ENCODE peak calls at places on chromosomes 12 and 14, in eight cellular contexts. C is naive thymus-derived CD4-positive, alpha-beta T cell; T is adrenal gland; Q is neural progenitor cell; W is mucosa of descending colon; R is upper lobe of right lung; Y is CD4-positive, alpha-beta memory T cell; A is uterus. O is an unnamed sample. For H3K9me3, the result is how much of the 10 kb centered on the place peaks cover.

GRCh38 chr14:70451874-70452273 is at the start of gene ADAM21:
- DNase-seq in C (no peak), T (no peak), Q (no peak), W (no peak), R (no peak), Y (no peak), A (no peak), O (no peak)

GRCh38 chr14:89186850-89187376 is 230.1 kb downstream of the FOXN3 start:
- DNase-seq in C (no peak), T (peak), Q (no peak), W (no peak), R (no peak), Y (no peak), A (no peak), O (peak)

GRCh38 chr14:71416392-71416791 is 509.1 kb downstream of the PCNX1 start:
- DNase-seq in C (no peak), T (no peak), Q (no peak), W (no peak), R (no peak), Y (no peak), A (no peak), O (no peak)

GRCh38 chr12:77231548-77231947 is 166.2 kb upstream of the E2F7 start:
- DNase-seq in C (no peak), T (peak), Q (no peak), W (peak), R (peak), Y (no peak), A (peak), O (peak)

GRCh38 chr14:92939699-92940098 is 16.7 kb downstream of the CHGA start:
- DNase-seq in C (no peak), T (no peak), Q (no peak), W (no peak), R (no peak), Y (no peak), A (no peak), O (no peak)

GRCh38 chr14:73238262-73238852 is 1.1 kb downstream of the PAPLN start:
- DNase-seq in C (no peak), T (no peak), Q (peak), W (peak), R (no peak), Y (no peak), A (no peak), O (no peak)

GRCh38 chr12:63362801-63363200 is 211.8 kb upstream of the AVPR1A start:
- DNase-seq in C (no peak), T (no peak), Q (no peak), W (no peak), R (no peak), Y (no peak), A (no peak), O (no peak)

GRCh38 chr12:114760151-114760877 is 76.3 kb upstream of the TBX3 start:
- DNase-seq in C (no peak), T (no peak), Q (no peak), W (no peak), R (no peak), Y (no peak), A (no peak), O (no peak)

GRCh38 chr12:42039146-42039545 is 105.5 kb downstream of the GXYLT1 start:
- DNase-seq in C (no peak), T (peak), Q (no peak), W (no peak), R (no peak), Y (no peak), A (no peak), O (no peak)

GRCh38 chr14:88422919-88423318 is 37.5 kb downstream of the SPATA7 start:
- DNase-seq in C (no peak), T (no peak), Q (no peak), W (no peak), R (no peak), Y (no peak), A (no peak), O (no peak)

GRCh38 chr14:96304956-96305355 is 48.9 kb downstream of the BDKRB1 start:
- DNase-seq in C (no peak), T (no peak), Q (peak), W (no peak), R (no peak), Y (no peak), A (no peak), O (no peak)

GRCh38 chr14:96309907-96310330 is 53.2 kb downstream of the ATG2B start:
- DNase-seq in C (no peak), T (no peak), Q (no peak), W (no peak), R (no peak), Y (no peak), A (no peak), O (no peak)

GRCh38 chr14:96303981-96304380 is 48.0 kb downstream of the BDKRB1 start:
- DNase-seq in C (no peak), T (no peak), Q (no peak), W (no peak), R (no peak), Y (no peak), A (no peak), O (no peak)

GRCh38 chr14:96309128-96309906 is 53.3 kb downstream of the BDKRB1 start:
- DNase-seq in C (no peak), T (no peak), Q (no peak), W (no peak), R (no peak), Y (no peak), A (no peak), O (no peak)

GRCh38 chr14:96307434-96307833 is 51.4 kb downstream of the BDKRB1 start:
- DNase-seq in C (no peak), T (no peak), Q (no peak), W (no peak), R (no peak), Y (no peak), A (no peak), O (no peak)
- H3K9me3 ChIP-seq in C (under half), T (under half), Q (under half), W (under half), R (under half), Y (under half), A (under half), O (under half)

DNA sequence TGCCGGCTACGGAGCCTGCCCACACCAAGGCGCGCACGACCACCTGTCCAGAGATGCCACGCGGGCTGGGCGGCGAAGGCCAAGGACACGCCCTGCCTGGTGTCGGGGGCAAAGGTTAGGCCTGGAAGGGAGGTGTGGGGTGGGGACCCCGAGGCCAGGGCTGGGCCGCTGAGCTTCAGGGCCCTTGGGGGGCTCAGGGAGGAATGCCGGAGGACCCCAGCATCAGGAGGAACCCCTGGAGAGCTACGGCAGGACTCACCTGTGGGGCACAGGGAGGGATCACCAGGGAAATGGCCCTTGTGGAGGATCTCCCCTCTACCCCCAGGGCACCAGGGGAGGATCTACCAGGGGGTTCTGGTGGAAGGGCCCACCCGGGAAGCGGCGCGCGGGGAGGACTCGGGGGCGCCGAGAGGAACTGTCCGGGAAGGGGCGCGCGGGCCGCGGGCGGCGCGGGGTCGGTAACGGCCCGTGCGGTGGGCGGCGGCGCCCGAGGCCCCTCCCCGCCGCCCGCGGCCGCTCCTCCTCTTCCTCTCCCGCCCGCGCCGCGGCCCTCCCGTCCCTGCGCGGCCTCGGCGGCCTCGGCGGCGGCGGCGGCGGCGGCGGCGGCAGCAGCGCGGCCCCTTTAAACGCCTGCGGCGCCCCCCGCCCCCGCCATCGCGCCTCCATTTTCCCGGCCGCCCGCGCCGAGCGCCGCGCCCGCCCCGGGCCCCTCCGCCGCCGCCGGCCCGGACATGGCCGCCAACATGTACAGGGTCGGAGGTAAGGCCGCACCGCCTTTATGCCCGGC is at the start of gene MTA1:
- DNase-seq in C (peak), T (no peak), Q (peak), W (peak), R (peak), Y (peak), A (no peak), O (no peak)
- H3K4me3 ChIP-seq in C (peak), T (peak), Q (peak), W (peak), R (peak), Y (peak), A (peak), O (peak)

GRCh38 chr14:94615823-94616570 is 3.8 kb downstream of the SERPINA3 start:
- DNase-seq in C (no peak), T (no peak), Q (no peak), W (no peak), R (no peak), Y (no peak), A (no peak), O (no peak)

GRCh38 chr14:94615254-94615653 is 3.1 kb downstream of the SERPINA3 start:
- DNase-seq in C (no peak), T (no peak), Q (no peak), W (no peak), R (no peak), Y (no peak), A (no peak), O (no peak)

GRCh38 chr14:94619297-94619696 is 7.1 kb downstream of the SERPINA3 start:
- DNase-seq in C (no peak), T (no peak), Q (no peak), W (no peak), R (no peak), Y (no peak), A (no peak), O (no peak)

GRCh38 chr14:94617988-94618822 is 6.0 kb downstream of the SERPINA3 start:
- DNase-seq in C (no peak), T (no peak), Q (no peak), W (no peak), R (no peak), Y (no peak), A (no peak), O (no peak)

GRCh38 chr14:94617366-94617941 is 5.3 kb downstream of the SERPINA3 start:
- DNase-seq in C (no peak), T (no peak), Q (no peak), W (no peak), R (no peak), Y (no peak), A (no peak), O (no peak)
- H3K9me3 ChIP-seq in C (under half), T (under half), Q (under half), W (under half), R (under half), Y (under half), A (under half), O (under half)

GRCh38 chr12:53500119-53500775 is 836 bp upstream of the TARBP2 start:
- DNase-seq in C (no peak), T (peak), Q (peak), W (peak), R (peak), Y (no peak), A (peak), O (peak)

GRCh38 chr12:53499261-53500118 is at the start of gene MAP3K12:
- DNase-seq in C (peak), T (peak), Q (peak), W (peak), R (peak), Y (peak), A (peak), O (peak)

GRCh38 chr12:53496752-53497032 is 2.6 kb downstream of the MAP3K12 start:
- DNase-seq in C (no peak), T (no peak), Q (no peak), W (no peak), R (no peak), Y (no peak), A (no peak), O (no peak)

GRCh38 chr12:53497461-53497860 is 1.8 kb downstream of the MAP3K12 start:
- DNase-seq in C (no peak), T (no peak), Q (no peak), W (no peak), R (peak), Y (no peak), A (no peak), O (no peak)

GRCh38 chr12:53498235-53498630 is 1.0 kb downstream of the MAP3K12 start:
- DNase-seq in C (no peak), T (no peak), Q (no peak), W (no peak), R (no peak), Y (no peak), A (no peak), O (no peak)
- H3K4me3 ChIP-seq in C (peak), T (no peak), Q (peak), W (no peak), R (peak), Y (peak), A (no peak), O (peak)